ENCODE peak calls at places on chromosomes 3 and 15, in ten cellular contexts. H is upper lobe of left lung, E is GM06990, C is heart right ventricle, A is tibial artery, Y is esophagus muscularis mucosa, W is stomach, D is fibroblast of pulmonary artery, G is keratinocyte, L is kidney. P is an unnamed sample.

GRCh38 chr15:73946795-73947370 is 20.6 kb downstream of the LOXL1 start:
- DNase-seq in H (no peak), E (no peak), C (no peak), A (no peak), Y (no peak), W (no peak), D (no peak), G (no peak), L (peak; percentile 51), P (no peak)

GRCh38 chr3:50010959-50011358 is 71.0 kb downstream of the RBM6 start:
- DNase-seq in H (no peak), E (no peak), C (no peak), A (no peak), Y (no peak), W (no peak), D (no peak), G (peak; percentile 5), L (no peak), P (no peak)

GRCh38 chr15:28181386-28181785 is 82.3 kb upstream of the OCA2 start:
- DNase-seq in H (no peak), E (no peak), C (no peak), A (no peak), Y (no peak), W (no peak), D (no peak), G (no peak), L (no peak), P (no peak)

GRCh38 chr3:195259146-195259563 is 11.8 kb downstream of the XXYLT1 start:
- DNase-seq in H (no peak), E (no peak), C (no peak), A (no peak), Y (no peak), W (no peak), D (no peak), G (no peak), L (no peak), P (no peak)

GRCh38 chr3:172138792-172139507 is 99.6 kb downstream of the FNDC3B start:
- DNase-seq in H (no peak), E (peak; percentile 59), C (no peak), A (peak; percentile 77), Y (no peak), W (peak; percentile 61), D (peak; percentile 59), G (no peak), L (no peak), P (no peak)

GRCh38 chr3:183800221-183800863 is 25.0 kb downstream of the MAP6D1 start:
- DNase-seq in H (no peak), E (no peak), C (no peak), A (no peak), Y (no peak), W (no peak), D (no peak), G (no peak), L (no peak), P (no peak)

GRCh38 chr15:29934251-29934650 is 112.0 kb upstream of the TJP1 start:
- DNase-seq in H (no peak), E (no peak), C (no peak), A (no peak), Y (no peak), W (no peak), D (peak; percentile 76), G (peak; percentile 71), L (no peak), P (no peak)

GRCh38 chr15:31472636-31473383 is 146.2 kb downstream of the KLF13 start:
- DNase-seq in H (no peak), E (peak; percentile 72), C (no peak), A (no peak), Y (no peak), W (peak; percentile 34), D (peak; percentile 50), G (no peak), L (no peak), P (no peak)

GRCh38 chr3:188341501-188341900 is 187.5 kb downstream of the LPP start:
- DNase-seq in H (no peak), E (no peak), C (no peak), A (no peak), Y (no peak), W (no peak), D (no peak), G (no peak), L (no peak), P (no peak)

GRCh38 chr3:109702252-109702651 is 364.9 kb upstream of the DPPA4 start:
- DNase-seq in H (no peak), E (no peak), C (no peak), A (no peak), Y (no peak), W (no peak), D (peak; percentile 72), G (no peak), L (no peak), P (no peak)

GRCh38 chr3:160981217-160981938 is 123.8 kb downstream of the B3GALNT1 start:
- DNase-seq in H (no peak), E (peak; percentile 57), C (no peak), A (peak; percentile 48), Y (no peak), W (no peak), D (peak; percentile 51), G (no peak), L (no peak), P (no peak)

GRCh38 chr3:105448338-105448982 is 81.8 kb downstream of the ALCAM start:
- DNase-seq in H (no peak), E (no peak), C (no peak), A (no peak), Y (no peak), W (no peak), D (no peak), G (no peak), L (no peak), P (no peak)

GRCh38 chr3:97938444-97938843 is 33.8 kb downstream of the RIOX2 start:
- DNase-seq in H (no peak), E (no peak), C (no peak), A (no peak), Y (no peak), W (no peak), D (peak; percentile 17), G (no peak), L (no peak), P (no peak)

GRCh38 chr3:5298453-5298852 is 110.9 kb downstream of the EDEM1 start:
- DNase-seq in H (no peak), E (peak; percentile 72), C (no peak), A (no peak), Y (no peak), W (no peak), D (no peak), G (no peak), L (no peak), P (no peak)

GRCh38 chr3:126100688-126101301 is 16.9 kb upstream of the SLC41A3 start:
- DNase-seq in H (no peak), E (no peak), C (no peak), A (peak; percentile 54), Y (peak; percentile 87), W (no peak), D (no peak), G (no peak), L (no peak), P (no peak)

GRCh38 chr3:10192953-10193691 is 28.4 kb downstream of the IRAK2 start:
- DNase-seq in H (no peak), E (peak; percentile 74), C (no peak), A (peak; percentile 34), Y (no peak), W (peak; percentile 42), D (peak; percentile 89), G (peak; percentile 73), L (peak; percentile 87), P (peak; percentile 53)

GRCh38 chr3:194527726-194528125 is 40.9 kb upstream of the ATP13A3 start:
- DNase-seq in H (no peak), E (no peak), C (no peak), A (no peak), Y (no peak), W (no peak), D (no peak), G (no peak), L (no peak), P (no peak)

GRCh38 chr3:61141184-61141583 is 110.1 kb downstream of the FHIT start:
- DNase-seq in H (no peak), E (no peak), C (no peak), A (no peak), Y (no peak), W (no peak), D (no peak), G (no peak), L (no peak), P (no peak)

GRCh38 chr3:41893977-41894376 is 67.9 kb downstream of the ULK4 start:
- DNase-seq in H (no peak), E (no peak), C (no peak), A (no peak), Y (no peak), W (no peak), D (peak; percentile 79), G (no peak), L (no peak), P (no peak)

DNA sequence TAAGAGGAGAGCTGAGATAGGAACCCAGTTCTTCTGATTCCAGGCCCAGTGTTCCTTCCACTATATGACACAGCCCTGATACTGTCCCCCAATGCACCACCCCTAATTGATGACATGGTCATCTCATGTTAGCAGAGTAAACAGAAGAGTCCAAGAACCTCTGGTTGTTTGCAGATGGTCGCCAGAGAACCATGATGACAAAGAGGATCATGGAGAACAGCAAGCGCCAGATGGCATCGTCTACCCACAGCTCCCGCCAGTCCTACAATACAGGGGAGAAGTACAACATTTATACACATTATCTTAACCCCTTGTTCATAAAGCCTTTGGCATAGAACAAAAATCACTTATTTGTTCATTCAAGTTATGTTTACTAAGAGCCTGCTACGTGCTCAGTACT is 18.5 kb upstream of the VPS39 start:
- DNase-seq in H (no peak), E (no peak), C (no peak), A (no peak), Y (no peak), W (no peak), D (no peak), G (no peak), L (no peak), P (no peak)
- TF ChIP-seq CTCF in H (no peak), E (no peak), C (no peak), A (no peak), Y (no peak), W (no peak), D (no peak), G (no peak), L (no peak), P (no peak)

GRCh38 chr15:77650285-77650684 is 17.6 kb upstream of the LINGO1 start:
- DNase-seq in H (no peak), E (no peak), C (no peak), A (no peak), Y (no peak), W (no peak), D (peak; percentile 12), G (no peak), L (no peak), P (no peak)
- TF ChIP-seq CTCF in H (no peak), E (peak; percentile 47), C (no peak), A (no peak), Y (no peak), W (no peak), D (peak; percentile 22), G (peak; percentile 37), L (no peak), P (no peak)

GRCh38 chr3:132256984-132257383 is 60.2 kb upstream of the ACP3 start:
- DNase-seq in H (no peak), E (no peak), C (no peak), A (no peak), Y (no peak), W (peak; percentile 40), D (peak; percentile 80), G (no peak), L (no peak), P (no peak)
- TF ChIP-seq CTCF in H (peak; percentile 26), E (no peak), C (peak; percentile 53), A (no peak), Y (no peak), W (peak; percentile 39), D (peak; percentile 76), G (peak; percentile 72), L (peak; percentile 21), P (no peak)

GRCh38 chr3:112030911-112031310 is 3.6 kb upstream of the TMPRSS7 start:
- DNase-seq in H (no peak), E (no peak), C (no peak), A (no peak), Y (no peak), W (no peak), D (peak; percentile 42), G (no peak), L (no peak), P (no peak)
- TF ChIP-seq CTCF in H (no peak), E (no peak), C (no peak), A (no peak), Y (no peak), W (no peak), D (no peak), G (no peak), L (no peak), P (no peak)